ENCODE peak calls at places on chromosomes 12 and 14, in nine cellular contexts. G is endothelial cell of umbilical vein, N is SK-N-SH, D is stomach, L is GM23338, Q is HCT116, T is Panc1, I is GM12878, E is upper lobe of left lung. S is an unnamed sample. For H3K4me1, the result is how much of the 10 kb centered on the place peaks cover.

GRCh38 chr12:127773520-127773919 is 493.4 kb upstream of the TMEM132C start:
- DNase-seq in G (no peak), N (no peak), D (no peak), L (peak), Q (no peak), T (no peak), I (no peak), E (no peak), S (no peak)

GRCh38 chr14:61188936-61189808 is 92.0 kb downstream of the TMEM30B start:
- DNase-seq in G (peak), N (peak), D (peak), L (peak), Q (no peak), T (no peak), I (no peak), E (peak), S (peak)

GRCh38 chr14:72518809-72519377 is 375.0 kb downstream of the DPF3 start:
- DNase-seq in G (no peak), N (no peak), D (no peak), L (no peak), Q (no peak), T (no peak), I (peak), E (no peak), S (no peak)

GRCh38 chr14:77508249-77508648 is 9.6 kb upstream of the ISM2 start:
- DNase-seq in G (no peak), N (no peak), D (no peak), L (no peak), Q (no peak), T (no peak), I (no peak), E (no peak), S (no peak)

GRCh38 chr14:76500011-76500410 is 124.1 kb downstream of the ESRRB start:
- DNase-seq in G (no peak), N (no peak), D (no peak), L (no peak), Q (no peak), T (no peak), I (no peak), E (no peak), S (no peak)

GRCh38 chr12:130683811-130684210 is 32.3 kb downstream of the RIMBP2 start:
- DNase-seq in G (no peak), N (no peak), D (no peak), L (no peak), Q (no peak), T (no peak), I (no peak), E (no peak), S (no peak)

GRCh38 chr12:1374296-1374695 is 220.1 kb downstream of the FBXL14 start:
- DNase-seq in G (no peak), N (no peak), D (no peak), L (no peak), Q (no peak), T (no peak), I (no peak), E (no peak), S (no peak)

GRCh38 chr14:57380935-57381334 is 9.5 kb upstream of the NAA30 start:
- DNase-seq in G (no peak), N (no peak), D (no peak), L (no peak), Q (no peak), T (no peak), I (no peak), E (no peak), S (no peak)

GRCh38 chr14:104389326-104390220 is 190.0 kb upstream of the C14orf180 start:
- DNase-seq in G (no peak), N (peak), D (peak), L (no peak), Q (no peak), T (no peak), I (no peak), E (peak), S (no peak)

GRCh38 chr14:54427914-54428313 is 13.3 kb downstream of the CNIH1 start:
- DNase-seq in G (no peak), N (no peak), D (no peak), L (no peak), Q (no peak), T (no peak), I (no peak), E (no peak), S (no peak)

GRCh38 chr12:131363416-131363815 is 347.5 kb upstream of the SFSWAP start:
- DNase-seq in G (no peak), N (no peak), D (no peak), L (no peak), Q (no peak), T (no peak), I (no peak), E (no peak), S (no peak)

GRCh38 chr12:67649165-67650126 is 901 bp downstream of the DYRK2 start:
- DNase-seq in G (peak), N (peak), D (peak), L (peak), Q (no peak), T (no peak), I (no peak), E (peak), S (peak)

GRCh38 chr12:7161327-7161726 is 28.2 kb upstream of the PEX5 start:
- DNase-seq in G (no peak), N (no peak), D (no peak), L (no peak), Q (no peak), T (no peak), I (no peak), E (no peak), S (no peak)

GRCh38 chr12:7161811-7162210 is 27.7 kb upstream of the PEX5 start:
- DNase-seq in G (no peak), N (no peak), D (no peak), L (no peak), Q (no peak), T (no peak), I (no peak), E (no peak), S (no peak)

GRCh38 chr12:7158866-7159600 is 28.9 kb downstream of the CLSTN3 start:
- DNase-seq in G (no peak), N (no peak), D (no peak), L (no peak), Q (no peak), T (no peak), I (no peak), E (peak), S (no peak)

GRCh38 chr12:7162691-7163114 is 26.8 kb upstream of the PEX5 start:
- DNase-seq in G (no peak), N (no peak), D (peak), L (peak), Q (peak), T (no peak), I (no peak), E (peak), S (peak)

GRCh38 chr12:7160183-7160582 is 29.3 kb upstream of the PEX5 start:
- DNase-seq in G (no peak), N (no peak), D (no peak), L (no peak), Q (no peak), T (no peak), I (no peak), E (no peak), S (no peak)
- TF ChIP-seq POLR2AphosphoS5 in G (no peak), N (no peak), D (no peak), L (no peak), Q (no peak), T (no peak), I (no peak), E (no peak), S (no peak)

GRCh38 chr12:124497039-124497438 is 70.4 kb downstream of the NCOR2 start:
- DNase-seq in G (no peak), N (no peak), D (no peak), L (no peak), Q (no peak), T (no peak), I (no peak), E (no peak), S (no peak)
- H3K4me1 ChIP-seq in G (under half), N (under half), D (half or more), L (under half), Q (under half), T (half or more), I (half or more), E (under half), S (under half)

DNA sequence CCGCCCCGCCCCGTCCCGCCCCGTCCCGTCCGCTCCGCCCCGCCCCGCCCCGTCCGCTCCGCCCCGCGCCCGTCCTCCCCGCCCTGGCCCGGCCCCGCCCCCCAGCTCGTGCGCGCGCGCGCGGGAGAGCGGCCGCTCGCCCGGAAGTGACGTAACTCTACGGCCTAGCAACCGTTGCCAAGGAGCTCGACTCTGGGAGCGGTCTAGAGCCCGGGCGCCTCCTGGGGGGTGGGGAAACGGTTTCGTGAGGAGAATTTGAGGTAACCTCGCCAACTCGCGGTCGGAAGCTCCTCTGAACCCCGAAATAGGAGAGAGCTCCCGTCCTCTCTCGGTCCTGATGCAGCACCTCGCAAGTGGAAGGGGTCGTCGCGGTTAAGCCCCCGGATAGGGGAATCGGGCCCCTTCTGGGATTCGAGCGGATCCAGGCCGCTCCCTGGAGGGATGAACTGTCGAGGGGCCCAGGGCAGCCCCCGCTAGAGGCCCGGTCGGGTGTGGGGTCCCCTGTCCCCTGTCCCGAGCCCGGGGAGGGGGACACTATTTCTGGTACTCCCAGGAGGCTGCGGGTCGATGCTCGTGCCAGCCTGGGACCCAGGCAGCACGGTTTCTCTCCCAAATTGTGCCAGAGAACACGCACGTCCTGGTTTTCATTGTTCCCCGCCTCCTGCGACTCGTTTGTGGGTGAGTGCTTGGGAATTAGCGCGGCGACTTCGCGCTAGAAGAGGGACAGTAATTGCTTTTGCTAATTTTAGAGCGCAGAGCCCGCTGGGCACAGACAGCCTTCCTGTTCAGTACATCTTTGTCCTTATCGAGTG is at the start of gene IFT81:
- DNase-seq in G (peak), N (peak), D (peak), L (peak), Q (peak), T (peak), I (no peak), E (peak), S (peak)
- TF ChIP-seq POLR2AphosphoS5 in G (peak), N (peak), D (peak), L (peak), Q (peak), T (peak), I (peak), E (peak), S (peak)

DNA sequence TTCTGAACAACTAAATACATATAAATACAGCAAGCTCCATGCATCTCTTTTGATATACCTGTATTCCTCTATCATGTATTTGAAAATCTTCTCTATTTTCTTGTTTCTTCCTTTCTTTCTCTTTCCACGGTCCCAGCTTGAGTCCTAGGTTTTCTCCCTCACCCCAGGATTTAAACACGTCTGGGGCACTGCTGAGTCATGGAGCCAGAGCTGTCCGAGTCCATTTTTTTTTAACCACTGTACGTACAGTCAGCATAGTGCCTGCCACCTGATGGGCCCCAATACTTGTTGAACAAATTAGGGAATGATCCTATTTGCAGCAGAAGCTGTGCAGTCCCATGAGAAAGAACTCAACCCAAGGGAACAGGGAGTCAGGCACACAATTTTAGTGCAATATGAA is 158.1 kb downstream of the ATP23 start:
- DNase-seq in G (no peak), N (no peak), D (no peak), L (no peak), Q (no peak), T (no peak), I (no peak), E (no peak), S (no peak)
- H3K4me1 ChIP-seq in G (under half), N (under half), D (under half), L (under half), Q (under half), T (under half), I (under half), E (under half), S (under half)

S was measured in prostate gland.